ENCODE peak calls at places on chromosomes 7 and 10, in ten cellular contexts. One of them, this sample, is unnamed. For H3K9me3, the result is how much of the 10 kb centered on the place peaks cover.

GRCh38 chr7:142722289-142722794 is 26.9 kb upstream of the PRSS1 start:
- DNase-seq in left ventricle myocardium inferior: no peak
- DNase-seq in suprapubic skin: no peak
- DNase-seq in PC-3: no peak
- DNase-seq in hepatocyte: no peak
- DNase-seq in neural progenitor cell: no peak
- DNase-seq in psoas muscle: no peak
- DNase-seq in gastrocnemius medialis: no peak
- DNase-seq in Karpas-422: no peak
- DNase-seq in CD8-positive, alpha-beta memory T cell: no peak
- DNase-seq in this sample: peak

GRCh38 chr10:129472696-129473555 is 5.9 kb downstream of the MGMT start:
- DNase-seq in left ventricle myocardium inferior: no peak
- DNase-seq in suprapubic skin: no peak
- DNase-seq in PC-3: no peak
- DNase-seq in hepatocyte: no peak
- DNase-seq in neural progenitor cell: no peak
- DNase-seq in psoas muscle: no peak
- DNase-seq in gastrocnemius medialis: no peak
- DNase-seq in Karpas-422: peak
- DNase-seq in CD8-positive, alpha-beta memory T cell: no peak
- DNase-seq in this sample: no peak

GRCh38 chr10:43415544-43415943 is 6.6 kb upstream of the HNRNPF start:
- DNase-seq in left ventricle myocardium inferior: no peak
- DNase-seq in suprapubic skin: no peak
- DNase-seq in PC-3: no peak
- DNase-seq in hepatocyte: no peak
- DNase-seq in neural progenitor cell: no peak
- DNase-seq in psoas muscle: no peak
- DNase-seq in gastrocnemius medialis: no peak
- DNase-seq in Karpas-422: peak
- DNase-seq in CD8-positive, alpha-beta memory T cell: no peak
- DNase-seq in this sample: no peak

GRCh38 chr10:121240011-121240410 is 358.2 kb downstream of the FGFR2 start:
- DNase-seq in left ventricle myocardium inferior: no peak
- DNase-seq in suprapubic skin: no peak
- DNase-seq in PC-3: no peak
- DNase-seq in hepatocyte: peak
- DNase-seq in neural progenitor cell: no peak
- DNase-seq in psoas muscle: no peak
- DNase-seq in gastrocnemius medialis: no peak
- DNase-seq in Karpas-422: no peak
- DNase-seq in CD8-positive, alpha-beta memory T cell: no peak
- DNase-seq in this sample: no peak

GRCh38 chr7:12719978-12720377 is 32.5 kb downstream of the ARL4A start:
- DNase-seq in left ventricle myocardium inferior: no peak
- DNase-seq in suprapubic skin: no peak
- DNase-seq in PC-3: peak
- DNase-seq in hepatocyte: no peak
- DNase-seq in neural progenitor cell: no peak
- DNase-seq in psoas muscle: no peak
- DNase-seq in gastrocnemius medialis: no peak
- DNase-seq in Karpas-422: no peak
- DNase-seq in CD8-positive, alpha-beta memory T cell: no peak
- DNase-seq in this sample: no peak

GRCh38 chr7:36884863-36885262 is 160.6 kb upstream of the AOAH start:
- DNase-seq in left ventricle myocardium inferior: no peak
- DNase-seq in suprapubic skin: no peak
- DNase-seq in PC-3: no peak
- DNase-seq in hepatocyte: no peak
- DNase-seq in neural progenitor cell: no peak
- DNase-seq in psoas muscle: no peak
- DNase-seq in gastrocnemius medialis: no peak
- DNase-seq in Karpas-422: no peak
- DNase-seq in CD8-positive, alpha-beta memory T cell: no peak
- DNase-seq in this sample: no peak

GRCh38 chr7:88111136-88111748 is 108.6 kb downstream of the SRI start:
- DNase-seq in left ventricle myocardium inferior: no peak
- DNase-seq in suprapubic skin: no peak
- DNase-seq in PC-3: peak
- DNase-seq in hepatocyte: peak
- DNase-seq in neural progenitor cell: peak
- DNase-seq in psoas muscle: no peak
- DNase-seq in gastrocnemius medialis: no peak
- DNase-seq in Karpas-422: peak
- DNase-seq in CD8-positive, alpha-beta memory T cell: peak
- DNase-seq in this sample: peak

GRCh38 chr7:35286422-35286821 is 32.5 kb upstream of the TBX20 start:
- DNase-seq in left ventricle myocardium inferior: no peak
- DNase-seq in suprapubic skin: no peak
- DNase-seq in PC-3: peak
- DNase-seq in hepatocyte: no peak
- DNase-seq in neural progenitor cell: no peak
- DNase-seq in psoas muscle: no peak
- DNase-seq in gastrocnemius medialis: no peak
- DNase-seq in Karpas-422: no peak
- DNase-seq in CD8-positive, alpha-beta memory T cell: no peak
- DNase-seq in this sample: no peak

GRCh38 chr10:128860574-128860973 is 606.5 kb upstream of the MGMT start:
- DNase-seq in left ventricle myocardium inferior: no peak
- DNase-seq in suprapubic skin: peak
- DNase-seq in PC-3: no peak
- DNase-seq in hepatocyte: no peak
- DNase-seq in neural progenitor cell: no peak
- DNase-seq in psoas muscle: no peak
- DNase-seq in gastrocnemius medialis: no peak
- DNase-seq in Karpas-422: no peak
- DNase-seq in CD8-positive, alpha-beta memory T cell: no peak
- DNase-seq in this sample: no peak

GRCh38 chr7:132406039-132406438 is 170.2 kb downstream of the PLXNA4 start:
- DNase-seq in left ventricle myocardium inferior: no peak
- DNase-seq in suprapubic skin: no peak
- DNase-seq in PC-3: no peak
- DNase-seq in hepatocyte: no peak
- DNase-seq in neural progenitor cell: no peak
- DNase-seq in psoas muscle: no peak
- DNase-seq in gastrocnemius medialis: no peak
- DNase-seq in Karpas-422: no peak
- DNase-seq in CD8-positive, alpha-beta memory T cell: no peak
- DNase-seq in this sample: no peak

GRCh38 chr7:29639887-29640600 is 76.4 kb downstream of the PRR15 start:
- DNase-seq in left ventricle myocardium inferior: no peak
- DNase-seq in suprapubic skin: no peak
- DNase-seq in PC-3: no peak
- DNase-seq in hepatocyte: no peak
- DNase-seq in neural progenitor cell: no peak
- DNase-seq in psoas muscle: no peak
- DNase-seq in gastrocnemius medialis: no peak
- DNase-seq in Karpas-422: no peak
- DNase-seq in CD8-positive, alpha-beta memory T cell: no peak
- DNase-seq in this sample: peak

GRCh38 chr7:95434501-95435421 is at the start of gene PON2:
- DNase-seq in left ventricle myocardium inferior: peak
- DNase-seq in suprapubic skin: peak
- DNase-seq in PC-3: peak
- DNase-seq in hepatocyte: peak
- DNase-seq in neural progenitor cell: peak
- DNase-seq in psoas muscle: peak
- DNase-seq in gastrocnemius medialis: peak
- DNase-seq in Karpas-422: no peak
- DNase-seq in CD8-positive, alpha-beta memory T cell: peak
- DNase-seq in this sample: peak

GRCh38 chr10:49512121-49512809 is 26.7 kb downstream of the ERCC6 start:
- DNase-seq in left ventricle myocardium inferior: no peak
- DNase-seq in suprapubic skin: no peak
- DNase-seq in PC-3: peak
- DNase-seq in hepatocyte: peak
- DNase-seq in neural progenitor cell: peak
- DNase-seq in psoas muscle: no peak
- DNase-seq in gastrocnemius medialis: no peak
- DNase-seq in Karpas-422: peak
- DNase-seq in CD8-positive, alpha-beta memory T cell: peak
- DNase-seq in this sample: peak

DNA sequence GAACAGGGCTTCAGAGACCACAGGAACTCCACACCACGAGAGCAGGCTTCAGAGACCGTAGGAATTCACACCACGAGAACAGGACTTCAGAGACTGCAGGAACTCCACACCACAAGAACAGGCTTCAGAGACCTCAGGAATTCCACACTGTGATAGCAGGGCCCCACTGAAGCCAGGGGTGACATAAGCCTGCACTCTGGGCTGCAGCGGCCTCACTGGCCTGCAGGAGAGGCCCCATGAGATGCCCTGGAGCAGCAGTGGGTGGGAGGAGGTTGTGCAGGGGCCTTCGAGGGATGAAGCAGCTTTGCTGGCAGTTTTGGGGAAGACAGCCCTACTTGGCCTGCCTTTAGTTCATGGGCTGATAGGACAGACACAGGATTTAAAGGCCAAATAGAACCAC is 614.7 kb downstream of the PTPRN2 start:
- DNase-seq in left ventricle myocardium inferior: no peak
- DNase-seq in suprapubic skin: no peak
- DNase-seq in PC-3: no peak
- DNase-seq in hepatocyte: no peak
- DNase-seq in neural progenitor cell: no peak
- DNase-seq in psoas muscle: no peak
- DNase-seq in gastrocnemius medialis: no peak
- DNase-seq in Karpas-422: no peak
- DNase-seq in CD8-positive, alpha-beta memory T cell: no peak
- DNase-seq in this sample: no peak
- H3K9me3 ChIP-seq in left ventricle myocardium inferior: under half
- H3K9me3 ChIP-seq in suprapubic skin: under half
- H3K9me3 ChIP-seq in PC-3: under half
- H3K9me3 ChIP-seq in hepatocyte: under half
- H3K9me3 ChIP-seq in neural progenitor cell: under half
- H3K9me3 ChIP-seq in psoas muscle: under half
- H3K9me3 ChIP-seq in gastrocnemius medialis: under half
- H3K9me3 ChIP-seq in Karpas-422: under half
- H3K9me3 ChIP-seq in CD8-positive, alpha-beta memory T cell: under half
- H3K9me3 ChIP-seq in this sample: under half

GRCh38 chr10:108069096-108069495 is 904.6 kb upstream of the SORCS1 start:
- DNase-seq in left ventricle myocardium inferior: no peak
- DNase-seq in suprapubic skin: no peak
- DNase-seq in PC-3: no peak
- DNase-seq in hepatocyte: no peak
- DNase-seq in neural progenitor cell: no peak
- DNase-seq in psoas muscle: no peak
- DNase-seq in gastrocnemius medialis: no peak
- DNase-seq in Karpas-422: no peak
- DNase-seq in CD8-positive, alpha-beta memory T cell: no peak
- DNase-seq in this sample: no peak

GRCh38 chr10:108070789-108071188 is 906.3 kb upstream of the SORCS1 start:
- DNase-seq in left ventricle myocardium inferior: no peak
- DNase-seq in suprapubic skin: no peak
- DNase-seq in PC-3: peak
- DNase-seq in hepatocyte: no peak
- DNase-seq in neural progenitor cell: no peak
- DNase-seq in psoas muscle: no peak
- DNase-seq in gastrocnemius medialis: no peak
- DNase-seq in Karpas-422: no peak
- DNase-seq in CD8-positive, alpha-beta memory T cell: no peak
- DNase-seq in this sample: no peak

GRCh38 chr10:108078263-108078662 is 913.8 kb upstream of the SORCS1 start:
- DNase-seq in left ventricle myocardium inferior: no peak
- DNase-seq in suprapubic skin: no peak
- DNase-seq in PC-3: no peak
- DNase-seq in hepatocyte: no peak
- DNase-seq in neural progenitor cell: no peak
- DNase-seq in psoas muscle: no peak
- DNase-seq in gastrocnemius medialis: no peak
- DNase-seq in Karpas-422: no peak
- DNase-seq in CD8-positive, alpha-beta memory T cell: no peak
- DNase-seq in this sample: no peak

GRCh38 chr10:108072466-108072865 is 908.0 kb upstream of the SORCS1 start:
- DNase-seq in left ventricle myocardium inferior: no peak
- DNase-seq in suprapubic skin: no peak
- DNase-seq in PC-3: no peak
- DNase-seq in hepatocyte: no peak
- DNase-seq in neural progenitor cell: no peak
- DNase-seq in psoas muscle: no peak
- DNase-seq in gastrocnemius medialis: no peak
- DNase-seq in Karpas-422: no peak
- DNase-seq in CD8-positive, alpha-beta memory T cell: no peak
- DNase-seq in this sample: no peak
- H3K9me3 ChIP-seq in left ventricle myocardium inferior: under half
- H3K9me3 ChIP-seq in suprapubic skin: under half
- H3K9me3 ChIP-seq in PC-3: under half
- H3K9me3 ChIP-seq in hepatocyte: under half
- H3K9me3 ChIP-seq in neural progenitor cell: under half
- H3K9me3 ChIP-seq in psoas muscle: under half
- H3K9me3 ChIP-seq in gastrocnemius medialis: under half
- H3K9me3 ChIP-seq in Karpas-422: under half
- H3K9me3 ChIP-seq in CD8-positive, alpha-beta memory T cell: under half
- H3K9me3 ChIP-seq in this sample: under half

GRCh38 chr7:17339139-17339538 is 40.7 kb downstream of the AHR start:
- DNase-seq in left ventricle myocardium inferior: no peak
- DNase-seq in suprapubic skin: no peak
- DNase-seq in PC-3: no peak
- DNase-seq in hepatocyte: no peak
- DNase-seq in neural progenitor cell: no peak
- DNase-seq in psoas muscle: no peak
- DNase-seq in gastrocnemius medialis: no peak
- DNase-seq in Karpas-422: no peak
- DNase-seq in CD8-positive, alpha-beta memory T cell: no peak
- DNase-seq in this sample: no peak

GRCh38 chr7:17336168-17336567 is 37.7 kb downstream of the AHR start:
- DNase-seq in left ventricle myocardium inferior: no peak
- DNase-seq in suprapubic skin: no peak
- DNase-seq in PC-3: no peak
- DNase-seq in hepatocyte: no peak
- DNase-seq in neural progenitor cell: no peak
- DNase-seq in psoas muscle: no peak
- DNase-seq in gastrocnemius medialis: no peak
- DNase-seq in Karpas-422: no peak
- DNase-seq in CD8-positive, alpha-beta memory T cell: no peak
- DNase-seq in this sample: no peak

GRCh38 chr7:17331891-17332501 is 33.5 kb downstream of the AHR start:
- DNase-seq in left ventricle myocardium inferior: no peak
- DNase-seq in suprapubic skin: no peak
- DNase-seq in PC-3: no peak
- DNase-seq in hepatocyte: no peak
- DNase-seq in neural progenitor cell: no peak
- DNase-seq in psoas muscle: no peak
- DNase-seq in gastrocnemius medialis: no peak
- DNase-seq in Karpas-422: no peak
- DNase-seq in CD8-positive, alpha-beta memory T cell: no peak
- DNase-seq in this sample: no peak

GRCh38 chr7:17333227-17333626 is 34.8 kb downstream of the AHR start:
- DNase-seq in left ventricle myocardium inferior: no peak
- DNase-seq in suprapubic skin: no peak
- DNase-seq in PC-3: no peak
- DNase-seq in hepatocyte: no peak
- DNase-seq in neural progenitor cell: no peak
- DNase-seq in psoas muscle: no peak
- DNase-seq in gastrocnemius medialis: no peak
- DNase-seq in Karpas-422: no peak
- DNase-seq in CD8-positive, alpha-beta memory T cell: no peak
- DNase-seq in this sample: no peak
- H3K9me3 ChIP-seq in left ventricle myocardium inferior: under half
- H3K9me3 ChIP-seq in suprapubic skin: under half
- H3K9me3 ChIP-seq in PC-3: under half
- H3K9me3 ChIP-seq in hepatocyte: under half
- H3K9me3 ChIP-seq in neural progenitor cell: under half
- H3K9me3 ChIP-seq in psoas muscle: under half
- H3K9me3 ChIP-seq in gastrocnemius medialis: under half
- H3K9me3 ChIP-seq in Karpas-422: under half
- H3K9me3 ChIP-seq in CD8-positive, alpha-beta memory T cell: under half
- H3K9me3 ChIP-seq in this sample: under half

GRCh38 chr7:157990878-157991250 is 596.8 kb downstream of the PTPRN2 start:
- DNase-seq in left ventricle myocardium inferior: no peak
- DNase-seq in suprapubic skin: no peak
- DNase-seq in PC-3: no peak
- DNase-seq in hepatocyte: no peak
- DNase-seq in neural progenitor cell: no peak
- DNase-seq in psoas muscle: no peak
- DNase-seq in gastrocnemius medialis: no peak
- DNase-seq in Karpas-422: no peak
- DNase-seq in CD8-positive, alpha-beta memory T cell: no peak
- DNase-seq in this sample: no peak
- H3K9me3 ChIP-seq in left ventricle myocardium inferior: under half
- H3K9me3 ChIP-seq in suprapubic skin: under half
- H3K9me3 ChIP-seq in PC-3: under half
- H3K9me3 ChIP-seq in hepatocyte: under half
- H3K9me3 ChIP-seq in neural progenitor cell: under half
- H3K9me3 ChIP-seq in psoas muscle: under half
- H3K9me3 ChIP-seq in gastrocnemius medialis: under half
- H3K9me3 ChIP-seq in Karpas-422: under half
- H3K9me3 ChIP-seq in CD8-positive, alpha-beta memory T cell: under half
- H3K9me3 ChIP-seq in this sample: under half